ENCODE peak calls at places on chromosomes 6 and 20, in six cellular contexts. Z is transverse colon, T is breast epithelium, D is neuronal stem cell, Y is psoas muscle, H is upper lobe of right lung. I is an unnamed sample.

GRCh38 chr6:41690541-41691330 is 44.7 kb downstream of the TFEB start:
- DNase-seq in H (no peak), T (no peak), D (no peak), Z (no peak), Y (no peak), I (no peak)

GRCh38 chr6:79713701-79714322 is 82.7 kb downstream of the SH3BGRL2 start:
- DNase-seq in T (no peak), Y (peak; percentile 17), D (peak; percentile 44), Z (peak; percentile 49), H (no peak), I (peak; percentile 9)

GRCh38 chr6:45714795-45715507 is 300.7 kb downstream of the CLIC5 start:
- DNase-seq in Y (no peak), T (no peak), Z (peak; percentile 59), H (no peak), D (peak; percentile 74), I (no peak)

GRCh38 chr20:23415958-23416583 is 5.2 kb downstream of the NAPB start:
- DNase-seq in T (no peak), D (no peak), Z (no peak), H (no peak), Y (no peak), I (no peak)

GRCh38 chr6:151914475-151914874 is 107.0 kb downstream of the ESR1 start:
- DNase-seq in Z (no peak), H (no peak), Y (no peak), T (no peak), D (no peak), I (no peak)

GRCh38 chr6:162187168-162187935 is 540.2 kb downstream of the PRKN start:
- DNase-seq in Y (no peak), Z (no peak), D (no peak), H (no peak), T (no peak), I (no peak)

GRCh38 chr6:136923116-136923953 is 1.2 kb downstream of the SLC35D3 start:
- DNase-seq in Z (no peak), Y (no peak), D (no peak), H (no peak), T (no peak), I (no peak)

GRCh38 chr20:38298768-38299288 is 5.1 kb upstream of the BPI start:
- DNase-seq in Z (peak; percentile 51), D (no peak), Y (peak; percentile 86), H (peak; percentile 89), T (peak; percentile 69), I (peak; percentile 24)

GRCh38 chr6:118565317-118565960 is 17.3 kb downstream of the PLN start:
- DNase-seq in H (no peak), Z (no peak), Y (no peak), T (no peak), D (no peak), I (no peak)

GRCh38 chr6:123965894-123966293 is 162.2 kb downstream of the NKAIN2 start:
- DNase-seq in H (no peak), D (peak; percentile 51), T (no peak), Z (no peak), Y (no peak), I (peak; percentile 3)

GRCh38 chr6:21201673-21202430 is 391.7 kb upstream of the SOX4 start:
- DNase-seq in H (no peak), D (no peak), T (no peak), Z (no peak), Y (no peak), I (no peak)

GRCh38 chr6:122654016-122654415 is 43.8 kb downstream of the PKIB start:
- DNase-seq in D (no peak), H (no peak), Z (no peak), Y (no peak), T (no peak), I (no peak)

GRCh38 chr6:142756215-142756630 is 188.8 kb downstream of the HIVEP2 start:
- DNase-seq in T (no peak), Z (no peak), D (no peak), H (no peak), Y (no peak), I (no peak)

GRCh38 chr20:1377984-1378742 is 14.7 kb downstream of the FKBP1A start:
- DNase-seq in Y (no peak), Z (no peak), T (no peak), D (no peak), H (no peak), I (no peak)

GRCh38 chr6:153662982-153663381 is 376.1 kb upstream of the OPRM1 start:
- DNase-seq in D (no peak), Z (no peak), Y (no peak), T (no peak), H (no peak), I (no peak)

GRCh38 chr6:35096129-35096852 is 44.8 kb downstream of the TCP11 start:
- DNase-seq in Z (no peak), H (no peak), D (no peak), T (no peak), Y (no peak), I (no peak)

GRCh38 chr6:83403191-83403590 is 27.7 kb downstream of the ME1 start:
- DNase-seq in Y (no peak), D (no peak), Z (no peak), T (no peak), H (no peak), I (no peak)

GRCh38 chr6:75532521-75532920 is 38.9 kb upstream of the FILIP1 start:
- DNase-seq in H (no peak), T (no peak), Z (no peak), D (no peak), Y (no peak), I (no peak)

GRCh38 chr6:144601221-144601620 is 316.1 kb downstream of the UTRN start:
- DNase-seq in D (no peak), Z (no peak), H (no peak), T (no peak), Y (no peak), I (no peak)

GRCh38 chr20:36865076-36865860 is 10.7 kb upstream of the TLDC2 start:
- DNase-seq in D (no peak), Z (no peak), H (no peak), Y (no peak), T (no peak), I (no peak)

GRCh38 chr20:57555457-57556184 is 5.3 kb upstream of the PCK1 start:
- DNase-seq in Y (no peak), T (no peak), H (no peak), D (no peak), Z (no peak), I (no peak)

GRCh38 chr6:127606131-127606562 is 29.2 kb downstream of the C6orf58 start:
- DNase-seq in D (peak; percentile 29), H (no peak), Z (no peak), T (no peak), Y (no peak), I (no peak)

GRCh38 chr6:93193868-93194267 is 225.5 kb downstream of the EPHA7 start:
- DNase-seq in Y (no peak), H (no peak), Z (no peak), T (no peak), D (no peak), I (no peak)

GRCh38 chr6:90759662-90760061 is 172.8 kb upstream of the MAP3K7 start:
- DNase-seq in Y (no peak), H (no peak), D (no peak), Z (no peak), T (no peak), I (no peak)

GRCh38 chr6:92121228-92121627 is 1298.1 kb downstream of the EPHA7 start:
- DNase-seq in Y (no peak), Z (no peak), D (no peak), T (no peak), H (no peak), I (no peak)

GRCh38 chr6:11217360-11218076 is 14.9 kb downstream of the NEDD9 start:
- DNase-seq in D (no peak), H (no peak), T (no peak), Y (no peak), Z (peak; percentile 51), I (no peak)

GRCh38 chr6:56851541-56852248 is 103.2 kb upstream of the BEND6 start:
- DNase-seq in D (peak; percentile 66), T (no peak), Y (peak; percentile 22), H (no peak), Z (no peak), I (peak; percentile 28)

GRCh38 chr6:120899932-120900331 is 434.3 kb downstream of the TBC1D32 start:
- DNase-seq in H (no peak), Z (no peak), D (no peak), T (no peak), Y (no peak), I (no peak)

GRCh38 chr6:167733740-167734661 is 92.7 kb upstream of the AFDN start:
- DNase-seq in H (no peak), D (no peak), T (no peak), Y (no peak), Z (no peak), I (no peak)
- H3K27ac ChIP-seq in H (peak overlapping the region; percentile 34), D (no peak overlapping the region), T (peak overlapping the region; percentile 81), Y (no peak overlapping the region), Z (peak overlapping the region; percentile 9), I (no peak overlapping the region)

GRCh38 chr6:85392379-85392778 is 57.5 kb upstream of the NT5E start:
- DNase-seq in Z (no peak), Y (no peak), T (no peak), D (no peak), H (no peak), I (no peak)

GRCh38 chr6:85389180-85389797 is 60.6 kb upstream of the NT5E start:
- DNase-seq in H (no peak), T (no peak), D (no peak), Y (no peak), Z (no peak), I (no peak)

GRCh38 chr6:85390775-85391174 is 59.1 kb upstream of the NT5E start:
- DNase-seq in D (no peak), Y (no peak), T (no peak), Z (no peak), H (no peak), I (no peak)

GRCh38 chr6:85388531-85388930 is 61.4 kb upstream of the NT5E start:
- DNase-seq in Y (no peak), T (no peak), Z (no peak), H (no peak), D (no peak), I (no peak)

GRCh38 chr6:85390105-85390728 is 59.7 kb upstream of the NT5E start:
- DNase-seq in D (no peak), T (no peak), Y (no peak), Z (peak; percentile 52), H (no peak), I (no peak)
- H3K27ac ChIP-seq in D (no peak overlapping the region), T (no peak overlapping the region), Y (no peak overlapping the region), Z (peak overlapping the region; percentile 50), H (no peak overlapping the region), I (no peak overlapping the region)

GRCh38 chr20:44590980-44591778 is 8.8 kb downstream of the PKIG start:
- DNase-seq in T (no peak), D (no peak), Z (no peak), Y (no peak), H (no peak), I (no peak)
- H3K27ac ChIP-seq in T (no peak overlapping the region), D (no peak overlapping the region), Z (no peak overlapping the region), Y (no peak overlapping the region), H (no peak overlapping the region), I (no peak overlapping the region)

GRCh38 chr6:36547646-36548400 is 544 bp upstream of the STK38 start:
- DNase-seq in D (no peak), Y (no peak), Z (no peak), T (no peak), H (no peak), I (no peak)
- H3K27ac ChIP-seq in D (no peak overlapping the region), Y (peak overlapping the region; percentile 94), Z (peak overlapping the region; percentile 99), T (peak overlapping the region; percentile 98), H (peak overlapping the region; percentile 95), I (peak overlapping the region; percentile 98)

GRCh38 chr6:43702147-43702521 is 14.5 kb upstream of the MRPS18A start:
- DNase-seq in H (no peak), D (no peak), Z (no peak), T (no peak), Y (no peak), I (no peak)
- H3K27ac ChIP-seq in H (peak overlapping the region; percentile 80), D (peak overlapping the region; percentile 93), Z (peak overlapping the region; percentile 84), T (peak overlapping the region; percentile 84), Y (peak overlapping the region; percentile 77), I (no peak overlapping the region)